ENCODE peak calls at places on chromosomes 12 and 14, in seven cellular contexts. One of them, this sample, is unnamed.

GRCh38 chr12:31633464-31633863 is 26.0 kb upstream of the ETFBKMT start:
- DNase-seq in stomach: no peak
- DNase-seq in COLO829: no peak
- DNase-seq in stimulated activated CD4-positive, alpha-beta T cell treated with anti-CD3 and anti-CD28 coated beads, Interleukin-1b, Interleukin-23, amount 100 ng/mL, for 24 hours: no peak
- DNase-seq in NCI-H1092: no peak
- DNase-seq in astrocyte: no peak
- DNase-seq in T47D: no peak
- DNase-seq in this sample: no peak

GRCh38 chr12:25438638-25439037 is 114.4 kb downstream of the LMNTD1 start:
- DNase-seq in stomach: no peak
- DNase-seq in T47D: no peak
- DNase-seq in astrocyte: peak; percentile 63
- DNase-seq in NCI-H1092: no peak
- DNase-seq in stimulated activated CD4-positive, alpha-beta T cell treated with anti-CD3 and anti-CD28 coated beads, Interleukin-1b, Interleukin-23, amount 100 ng/mL, for 24 hours: no peak
- DNase-seq in COLO829: no peak
- DNase-seq in this sample: no peak

GRCh38 chr12:124130717-124131670 is 158.0 kb downstream of the ZNF664 start:
- DNase-seq in NCI-H1092: peak; percentile 41
- DNase-seq in stomach: peak; percentile 44
- DNase-seq in T47D: peak; percentile 80
- DNase-seq in astrocyte: no peak
- DNase-seq in stimulated activated CD4-positive, alpha-beta T cell treated with anti-CD3 and anti-CD28 coated beads, Interleukin-1b, Interleukin-23, amount 100 ng/mL, for 24 hours: no peak
- DNase-seq in COLO829: no peak
- DNase-seq in this sample: no peak

GRCh38 chr12:104515899-104516298 is 59.2 kb downstream of the CHST11 start:
- DNase-seq in stomach: no peak
- DNase-seq in NCI-H1092: no peak
- DNase-seq in stimulated activated CD4-positive, alpha-beta T cell treated with anti-CD3 and anti-CD28 coated beads, Interleukin-1b, Interleukin-23, amount 100 ng/mL, for 24 hours: no peak
- DNase-seq in T47D: peak; percentile 16
- DNase-seq in COLO829: no peak
- DNase-seq in astrocyte: no peak
- DNase-seq in this sample: no peak

GRCh38 chr12:105267711-105268110 is 31.7 kb upstream of the APPL2 start:
- DNase-seq in NCI-H1092: no peak
- DNase-seq in stomach: no peak
- DNase-seq in astrocyte: no peak
- DNase-seq in stimulated activated CD4-positive, alpha-beta T cell treated with anti-CD3 and anti-CD28 coated beads, Interleukin-1b, Interleukin-23, amount 100 ng/mL, for 24 hours: no peak
- DNase-seq in COLO829: no peak
- DNase-seq in T47D: no peak
- DNase-seq in this sample: no peak

GRCh38 chr12:121537814-121538698 is 42.8 kb downstream of the KDM2B start:
- DNase-seq in stomach: peak; percentile 33
- DNase-seq in NCI-H1092: no peak
- DNase-seq in stimulated activated CD4-positive, alpha-beta T cell treated with anti-CD3 and anti-CD28 coated beads, Interleukin-1b, Interleukin-23, amount 100 ng/mL, for 24 hours: no peak
- DNase-seq in astrocyte: no peak
- DNase-seq in T47D: no peak
- DNase-seq in COLO829: no peak
- DNase-seq in this sample: peak; percentile 22

GRCh38 chr14:94288610-94289465 is 4.2 kb downstream of the SERPINA10 start:
- DNase-seq in stimulated activated CD4-positive, alpha-beta T cell treated with anti-CD3 and anti-CD28 coated beads, Interleukin-1b, Interleukin-23, amount 100 ng/mL, for 24 hours: no peak
- DNase-seq in T47D: no peak
- DNase-seq in NCI-H1092: no peak
- DNase-seq in COLO829: no peak
- DNase-seq in astrocyte: no peak
- DNase-seq in stomach: no peak
- DNase-seq in this sample: no peak

GRCh38 chr14:71753976-71754375 is 178.3 kb upstream of the RGS6 start:
- DNase-seq in stomach: no peak
- DNase-seq in NCI-H1092: no peak
- DNase-seq in astrocyte: no peak
- DNase-seq in stimulated activated CD4-positive, alpha-beta T cell treated with anti-CD3 and anti-CD28 coated beads, Interleukin-1b, Interleukin-23, amount 100 ng/mL, for 24 hours: no peak
- DNase-seq in T47D: no peak
- DNase-seq in COLO829: no peak
- DNase-seq in this sample: no peak

GRCh38 chr12:15726029-15726756 is 63.0 kb downstream of the EPS8 start:
- DNase-seq in stomach: no peak
- DNase-seq in COLO829: no peak
- DNase-seq in NCI-H1092: no peak
- DNase-seq in astrocyte: no peak
- DNase-seq in stimulated activated CD4-positive, alpha-beta T cell treated with anti-CD3 and anti-CD28 coated beads, Interleukin-1b, Interleukin-23, amount 100 ng/mL, for 24 hours: no peak
- DNase-seq in T47D: no peak
- DNase-seq in this sample: no peak

GRCh38 chr12:64318605-64319004 is 72.0 kb downstream of the C12orf56 start:
- DNase-seq in T47D: peak; percentile 53
- DNase-seq in NCI-H1092: no peak
- DNase-seq in stomach: no peak
- DNase-seq in COLO829: no peak
- DNase-seq in astrocyte: no peak
- DNase-seq in stimulated activated CD4-positive, alpha-beta T cell treated with anti-CD3 and anti-CD28 coated beads, Interleukin-1b, Interleukin-23, amount 100 ng/mL, for 24 hours: no peak
- DNase-seq in this sample: no peak

GRCh38 chr12:26226629-26227375 is 31.4 kb downstream of the SSPN start:
- DNase-seq in NCI-H1092: no peak
- DNase-seq in stomach: peak; percentile 30
- DNase-seq in COLO829: no peak
- DNase-seq in stimulated activated CD4-positive, alpha-beta T cell treated with anti-CD3 and anti-CD28 coated beads, Interleukin-1b, Interleukin-23, amount 100 ng/mL, for 24 hours: no peak
- DNase-seq in astrocyte: peak; percentile 39
- DNase-seq in T47D: peak; percentile 34
- DNase-seq in this sample: no peak

GRCh38 chr12:92495108-92495507 is 207.7 kb upstream of the PLEKHG7 start:
- DNase-seq in T47D: no peak
- DNase-seq in stimulated activated CD4-positive, alpha-beta T cell treated with anti-CD3 and anti-CD28 coated beads, Interleukin-1b, Interleukin-23, amount 100 ng/mL, for 24 hours: no peak
- DNase-seq in COLO829: no peak
- DNase-seq in stomach: no peak
- DNase-seq in astrocyte: no peak
- DNase-seq in NCI-H1092: no peak
- DNase-seq in this sample: no peak

GRCh38 chr14:77091518-77091917 is 6.5 kb upstream of the CIPC start:
- DNase-seq in stomach: no peak
- DNase-seq in T47D: no peak
- DNase-seq in stimulated activated CD4-positive, alpha-beta T cell treated with anti-CD3 and anti-CD28 coated beads, Interleukin-1b, Interleukin-23, amount 100 ng/mL, for 24 hours: no peak
- DNase-seq in astrocyte: no peak
- DNase-seq in COLO829: no peak
- DNase-seq in NCI-H1092: no peak
- DNase-seq in this sample: no peak

GRCh38 chr12:17062296-17063061 is 456.5 kb upstream of the LMO3 start:
- DNase-seq in astrocyte: no peak
- DNase-seq in NCI-H1092: peak; percentile 65
- DNase-seq in T47D: peak; percentile 72
- DNase-seq in stimulated activated CD4-positive, alpha-beta T cell treated with anti-CD3 and anti-CD28 coated beads, Interleukin-1b, Interleukin-23, amount 100 ng/mL, for 24 hours: no peak
- DNase-seq in COLO829: peak; percentile 1
- DNase-seq in stomach: no peak
- DNase-seq in this sample: no peak

GRCh38 chr12:124395284-124395752 is 100.4 kb downstream of the RFLNA start:
- DNase-seq in COLO829: no peak
- DNase-seq in stomach: no peak
- DNase-seq in NCI-H1092: no peak
- DNase-seq in T47D: no peak
- DNase-seq in stimulated activated CD4-positive, alpha-beta T cell treated with anti-CD3 and anti-CD28 coated beads, Interleukin-1b, Interleukin-23, amount 100 ng/mL, for 24 hours: no peak
- DNase-seq in astrocyte: no peak
- DNase-seq in this sample: no peak

GRCh38 chr14:68278568-68279436 is 459.2 kb downstream of the RAD51B start:
- DNase-seq in stimulated activated CD4-positive, alpha-beta T cell treated with anti-CD3 and anti-CD28 coated beads, Interleukin-1b, Interleukin-23, amount 100 ng/mL, for 24 hours: no peak
- DNase-seq in astrocyte: peak; percentile 87
- DNase-seq in stomach: no peak
- DNase-seq in T47D: peak; percentile 43
- DNase-seq in COLO829: peak; percentile 35
- DNase-seq in NCI-H1092: no peak
- DNase-seq in this sample: no peak

GRCh38 chr14:55851961-55852360 is 266.2 kb upstream of the PELI2 start:
- DNase-seq in NCI-H1092: no peak
- DNase-seq in astrocyte: no peak
- DNase-seq in T47D: no peak
- DNase-seq in stomach: no peak
- DNase-seq in stimulated activated CD4-positive, alpha-beta T cell treated with anti-CD3 and anti-CD28 coated beads, Interleukin-1b, Interleukin-23, amount 100 ng/mL, for 24 hours: no peak
- DNase-seq in COLO829: no peak
- DNase-seq in this sample: no peak

GRCh38 chr12:1518763-1519516 is 75.4 kb downstream of the FBXL14 start:
- DNase-seq in T47D: peak; percentile 56
- DNase-seq in COLO829: no peak
- DNase-seq in stimulated activated CD4-positive, alpha-beta T cell treated with anti-CD3 and anti-CD28 coated beads, Interleukin-1b, Interleukin-23, amount 100 ng/mL, for 24 hours: no peak
- DNase-seq in astrocyte: peak; percentile 91
- DNase-seq in stomach: no peak
- DNase-seq in NCI-H1092: peak; percentile 39
- DNase-seq in this sample: no peak

GRCh38 chr12:75812341-75813018 is 219.1 kb downstream of the PHLDA1 start:
- DNase-seq in T47D: no peak
- DNase-seq in NCI-H1092: no peak
- DNase-seq in stimulated activated CD4-positive, alpha-beta T cell treated with anti-CD3 and anti-CD28 coated beads, Interleukin-1b, Interleukin-23, amount 100 ng/mL, for 24 hours: no peak
- DNase-seq in stomach: no peak
- DNase-seq in COLO829: no peak
- DNase-seq in astrocyte: peak; percentile 75
- DNase-seq in this sample: no peak

GRCh38 chr12:53684654-53685220 is 8.9 kb upstream of the ATP5MC2 start:
- DNase-seq in stimulated activated CD4-positive, alpha-beta T cell treated with anti-CD3 and anti-CD28 coated beads, Interleukin-1b, Interleukin-23, amount 100 ng/mL, for 24 hours: no peak
- DNase-seq in astrocyte: no peak
- DNase-seq in NCI-H1092: no peak
- DNase-seq in stomach: no peak
- DNase-seq in T47D: no peak
- DNase-seq in COLO829: no peak
- DNase-seq in this sample: no peak

GRCh38 chr14:68783408-68784297 is 9.2 kb downstream of the ZFP36L1 start:
- DNase-seq in COLO829: no peak
- DNase-seq in stimulated activated CD4-positive, alpha-beta T cell treated with anti-CD3 and anti-CD28 coated beads, Interleukin-1b, Interleukin-23, amount 100 ng/mL, for 24 hours: no peak
- DNase-seq in NCI-H1092: no peak
- DNase-seq in T47D: no peak
- DNase-seq in stomach: peak; percentile 71
- DNase-seq in astrocyte: no peak
- DNase-seq in this sample: no peak

GRCh38 chr12:92570056-92570753 is 132.6 kb upstream of the PLEKHG7 start:
- DNase-seq in stimulated activated CD4-positive, alpha-beta T cell treated with anti-CD3 and anti-CD28 coated beads, Interleukin-1b, Interleukin-23, amount 100 ng/mL, for 24 hours: peak; percentile 35
- DNase-seq in NCI-H1092: peak; percentile 82
- DNase-seq in stomach: peak; percentile 61
- DNase-seq in T47D: peak; percentile 93
- DNase-seq in COLO829: peak; percentile 62
- DNase-seq in astrocyte: peak; percentile 55
- DNase-seq in this sample: peak; percentile 89

GRCh38 chr14:38316922-38317321 is 61.0 kb upstream of the CLEC14A start:
- DNase-seq in stomach: no peak
- DNase-seq in stimulated activated CD4-positive, alpha-beta T cell treated with anti-CD3 and anti-CD28 coated beads, Interleukin-1b, Interleukin-23, amount 100 ng/mL, for 24 hours: no peak
- DNase-seq in T47D: no peak
- DNase-seq in NCI-H1092: no peak
- DNase-seq in astrocyte: no peak
- DNase-seq in COLO829: no peak
- DNase-seq in this sample: no peak

GRCh38 chr14:61582815-61583214 is 112.5 kb upstream of the HIF1A start:
- DNase-seq in stomach: no peak
- DNase-seq in NCI-H1092: no peak
- DNase-seq in COLO829: no peak
- DNase-seq in T47D: no peak
- DNase-seq in stimulated activated CD4-positive, alpha-beta T cell treated with anti-CD3 and anti-CD28 coated beads, Interleukin-1b, Interleukin-23, amount 100 ng/mL, for 24 hours: no peak
- DNase-seq in astrocyte: no peak
- DNase-seq in this sample: no peak

GRCh38 chr12:108190529-108190928 is 61.4 kb downstream of the WSCD2 start:
- DNase-seq in stimulated activated CD4-positive, alpha-beta T cell treated with anti-CD3 and anti-CD28 coated beads, Interleukin-1b, Interleukin-23, amount 100 ng/mL, for 24 hours: no peak
- DNase-seq in COLO829: no peak
- DNase-seq in T47D: no peak
- DNase-seq in stomach: no peak
- DNase-seq in NCI-H1092: no peak
- DNase-seq in astrocyte: no peak
- DNase-seq in this sample: no peak

GRCh38 chr12:104598342-104599271 is 141.9 kb downstream of the CHST11 start:
- DNase-seq in astrocyte: no peak
- DNase-seq in T47D: no peak
- DNase-seq in COLO829: no peak
- DNase-seq in NCI-H1092: no peak
- DNase-seq in stimulated activated CD4-positive, alpha-beta T cell treated with anti-CD3 and anti-CD28 coated beads, Interleukin-1b, Interleukin-23, amount 100 ng/mL, for 24 hours: no peak
- DNase-seq in stomach: peak; percentile 71
- DNase-seq in this sample: no peak

GRCh38 chr14:77782202-77782601 is 17.7 kb upstream of the ADCK1 start:
- DNase-seq in stimulated activated CD4-positive, alpha-beta T cell treated with anti-CD3 and anti-CD28 coated beads, Interleukin-1b, Interleukin-23, amount 100 ng/mL, for 24 hours: no peak
- DNase-seq in astrocyte: no peak
- DNase-seq in stomach: no peak
- DNase-seq in COLO829: no peak
- DNase-seq in T47D: no peak
- DNase-seq in NCI-H1092: no peak
- DNase-seq in this sample: no peak

GRCh38 chr14:100158566-100159106 is 809 bp downstream of the DEGS2 start:
- DNase-seq in T47D: peak; percentile 48
- DNase-seq in astrocyte: no peak
- DNase-seq in COLO829: no peak
- DNase-seq in stimulated activated CD4-positive, alpha-beta T cell treated with anti-CD3 and anti-CD28 coated beads, Interleukin-1b, Interleukin-23, amount 100 ng/mL, for 24 hours: no peak
- DNase-seq in stomach: no peak
- DNase-seq in NCI-H1092: no peak
- DNase-seq in this sample: no peak

GRCh38 chr12:45446013-45446412 is 230.1 kb downstream of the ANO6 start:
- DNase-seq in stomach: no peak
- DNase-seq in COLO829: no peak
- DNase-seq in NCI-H1092: no peak
- DNase-seq in stimulated activated CD4-positive, alpha-beta T cell treated with anti-CD3 and anti-CD28 coated beads, Interleukin-1b, Interleukin-23, amount 100 ng/mL, for 24 hours: no peak
- DNase-seq in astrocyte: no peak
- DNase-seq in T47D: no peak
- DNase-seq in this sample: no peak

GRCh38 chr12:132021031-132021871 is 71.5 kb downstream of the EP400 start:
- DNase-seq in T47D: no peak
- DNase-seq in astrocyte: no peak
- DNase-seq in COLO829: no peak
- DNase-seq in stomach: no peak
- DNase-seq in stimulated activated CD4-positive, alpha-beta T cell treated with anti-CD3 and anti-CD28 coated beads, Interleukin-1b, Interleukin-23, amount 100 ng/mL, for 24 hours: no peak
- DNase-seq in NCI-H1092: no peak
- DNase-seq in this sample: no peak

GRCh38 chr14:23443881-23444280 is 8.4 kb upstream of the MYH7 start:
- DNase-seq in T47D: no peak
- DNase-seq in COLO829: no peak
- DNase-seq in astrocyte: no peak
- DNase-seq in NCI-H1092: no peak
- DNase-seq in stimulated activated CD4-positive, alpha-beta T cell treated with anti-CD3 and anti-CD28 coated beads, Interleukin-1b, Interleukin-23, amount 100 ng/mL, for 24 hours: no peak
- DNase-seq in stomach: no peak
- DNase-seq in this sample: no peak